ENCODE peak calls at places on chromosome 11, in ten cellular contexts. W is GM04504; N is AG09309; G is nephron progenitor cell; D is NCI-H2081; X is PC-3; S is HEK293T; F is NCI-H510A treated with DMSO at 0.1 percent for 48 hours; M is effector memory CD4-positive, alpha-beta T cell; Y is stimulated activated CD4-positive, alpha-beta T cell treated with anti-CD3 and anti-CD28 coated beads, Interleukin-2, amount 100 ng/mL, for 24 hours. U is an unnamed sample.

GRCh38 chr11:71999360-71999759 is 651 bp downstream of the IL18BP start:
- DNase-seq in W (no peak), N (no peak), G (no peak), D (no peak), X (no peak), S (no peak), F (no peak), M (no peak), Y (no peak), U (no peak)

GRCh38 chr11:47408598-47409439 is 429 bp downstream of the SLC39A13 start:
- DNase-seq in W (peak; percentile 67), N (no peak), G (peak; percentile 47), D (peak; percentile 14), X (peak; percentile 72), S (no peak), F (no peak), M (no peak), Y (no peak), U (peak; percentile 56)

GRCh38 chr11:46435679-46436078 is 44.1 kb upstream of the CHRM4 start:
- DNase-seq in W (no peak), N (no peak), G (no peak), D (no peak), X (no peak), S (no peak), F (no peak), M (no peak), Y (no peak), U (no peak)

GRCh38 chr11:128920651-128921050 is 22.0 kb downstream of the TP53AIP1 start:
- DNase-seq in W (no peak), N (no peak), G (no peak), D (no peak), X (no peak), S (no peak), F (no peak), M (no peak), Y (no peak), U (no peak)

GRCh38 chr11:47004595-47005033 is 68.1 kb downstream of the CSTPP1 start:
- DNase-seq in W (peak; percentile 95), N (peak; percentile 92), G (no peak), D (peak; percentile 9), X (peak; percentile 15), S (no peak), F (peak; percentile 23), M (no peak), Y (no peak), U (peak; percentile 93)

GRCh38 chr11:27722117-27722844 is 22.0 kb upstream of the BDNF start:
- DNase-seq in W (no peak), N (no peak), G (peak; percentile 55), D (no peak), X (no peak), S (no peak), F (no peak), M (no peak), Y (no peak), U (no peak)

GRCh38 chr11:2644844-2645778 is 54.7 kb downstream of the KCNQ1OT1 start:
- DNase-seq in W (no peak), N (no peak), G (no peak), D (no peak), X (no peak), S (peak; percentile 3), F (no peak), M (no peak), Y (no peak), U (no peak)

GRCh38 chr11:131916633-131917032 is 546.2 kb downstream of the NTM start:
- DNase-seq in W (no peak), N (no peak), G (no peak), D (no peak), X (no peak), S (no peak), F (no peak), M (no peak), Y (no peak), U (no peak)

GRCh38 chr11:124798991-124799383 is 1.2 kb downstream of the MSANTD2 start:
- DNase-seq in W (peak; percentile 58), N (peak; percentile 52), G (peak; percentile 9), D (no peak), X (peak; percentile 88), S (peak; percentile 15), F (peak; percentile 2), M (no peak), Y (no peak), U (peak; percentile 63)

GRCh38 chr11:34243620-34244493 is 114.0 kb downstream of the ABTB2 start:
- DNase-seq in W (no peak), N (no peak), G (no peak), D (no peak), X (peak; percentile 87), S (no peak), F (no peak), M (no peak), Y (peak; percentile 41), U (peak; percentile 29)

GRCh38 chr11:64998141-64998540 is 1.4 kb upstream of the BATF2 start:
- DNase-seq in W (no peak), N (no peak), G (no peak), D (no peak), X (peak; percentile 31), S (no peak), F (peak; percentile 6), M (no peak), Y (no peak), U (no peak)

GRCh38 chr11:121892131-121892681 is 223.8 kb downstream of the BLID start:
- DNase-seq in W (peak; percentile 78), N (peak; percentile 83), G (no peak), D (no peak), X (peak; percentile 42), S (no peak), F (no peak), M (no peak), Y (no peak), U (peak; percentile 91)

GRCh38 chr11:69212121-69213110 is 56.7 kb downstream of the SMIM38 start:
- DNase-seq in W (no peak), N (no peak), G (no peak), D (no peak), X (no peak), S (no peak), F (no peak), M (no peak), Y (peak; percentile 5), U (no peak)

GRCh38 chr11:47714554-47715081 is 551 bp downstream of the AGBL2 start:
- DNase-seq in W (no peak), N (no peak), G (no peak), D (peak; percentile 11), X (no peak), S (no peak), F (no peak), M (no peak), Y (peak; percentile 19), U (peak; percentile 11)

GRCh38 chr11:92070026-92070889 is 154.4 kb upstream of the FAT3 start:
- DNase-seq in W (peak; percentile 0), N (no peak), G (no peak), D (no peak), X (peak; percentile 42), S (no peak), F (no peak), M (no peak), Y (no peak), U (no peak)

GRCh38 chr11:65047581-65048422 is 6.8 kb downstream of the SAC3D1 start:
- DNase-seq in W (no peak), N (no peak), G (no peak), D (no peak), X (no peak), S (no peak), F (no peak), M (no peak), Y (peak; percentile 31), U (no peak)

GRCh38 chr11:72758690-72759389 is 6.6 kb upstream of the ARAP1 start:
- DNase-seq in W (no peak), N (no peak), G (no peak), D (no peak), X (no peak), S (peak; percentile 27), F (peak; percentile 72), M (no peak), Y (no peak), U (no peak)

GRCh38 chr11:119902656-119903181 is 173.7 kb upstream of the NECTIN1 start:
- DNase-seq in W (no peak), N (no peak), G (no peak), D (no peak), X (no peak), S (no peak), F (no peak), M (no peak), Y (no peak), U (no peak)

GRCh38 chr11:64771861-64772260 is 6.5 kb downstream of the SF1 start:
- DNase-seq in W (no peak), N (no peak), G (no peak), D (no peak), X (no peak), S (no peak), F (no peak), M (no peak), Y (no peak), U (no peak)

GRCh38 chr11:14347991-14348390 is 11.0 kb downstream of the RRAS2 start:
- DNase-seq in W (no peak), N (no peak), G (no peak), D (no peak), X (no peak), S (no peak), F (no peak), M (no peak), Y (no peak), U (no peak)

U was measured in GM04503.